ENCODE peak calls at places on chromosomes 7 and 10, in six cellular contexts. Z is mammary epithelial cell, H is astrocyte, A is GM23248, Q is endodermal cell, G is HepG2. W is an unnamed sample.
A peak's percentile ranks its signal among the peaks of the same experiment; 100 is the strongest.

GRCh38 chr10:11881028-11881476 is 57.9 kb downstream of the PROSER2 start:
- DNase-seq in Z (no peak), H (no peak), A (no peak), Q (no peak), G (no peak), W (no peak)

GRCh38 chr7:2162959-2163358 is 69.8 kb downstream of the MAD1L1 start:
- DNase-seq in Z (no peak), H (no peak), A (no peak), Q (peak; percentile 31), G (no peak), W (no peak)

GRCh38 chr10:100508691-100509150 is 10.9 kb downstream of the SEC31B start:
- DNase-seq in Z (peak; percentile 47), H (peak; percentile 41), A (peak; percentile 67), Q (peak; percentile 76), G (peak; percentile 56), W (peak; percentile 58)

GRCh38 chr7:55024776-55025175 is 6.0 kb downstream of the EGFR start:
- DNase-seq in Z (no peak), H (no peak), A (peak; percentile 97), Q (no peak), G (no peak), W (peak; percentile 43)

GRCh38 chr7:70700935-70701425 is 431.0 kb upstream of the GALNT17 start:
- DNase-seq in Z (no peak), H (no peak), A (no peak), Q (peak; percentile 48), G (no peak), W (no peak)

GRCh38 chr7:67413670-67414069 is 417.0 kb downstream of the TYW1 start:
- DNase-seq in Z (no peak), H (no peak), A (no peak), Q (peak; percentile 61), G (no peak), W (no peak)

GRCh38 chr10:69686866-69687265 is 56.8 kb downstream of the FAM241B start:
- DNase-seq in Z (no peak), H (no peak), A (no peak), Q (no peak), G (no peak), W (no peak)

GRCh38 chr7:48875300-48875916 is 48.9 kb upstream of the CDC14C start:
- DNase-seq in Z (peak; percentile 41), H (peak; percentile 6), A (peak; percentile 43), Q (peak; percentile 83), G (peak; percentile 15), W (peak; percentile 15)

GRCh38 chr10:114635101-114635500 is 23.0 kb downstream of the ABLIM1 start:
- DNase-seq in Z (no peak), H (peak; percentile 43), A (no peak), Q (no peak), G (no peak), W (peak; percentile 65)

GRCh38 chr10:18164771-18165361 is 24.6 kb downstream of the CACNB2 start:
- DNase-seq in Z (no peak), H (peak; percentile 93), A (peak; percentile 91), Q (no peak), G (no peak), W (peak; percentile 98)

GRCh38 chr10:114550756-114551290 is 107.3 kb downstream of the ABLIM1 start:
- DNase-seq in Z (no peak), H (peak; percentile 30), A (peak; percentile 73), Q (no peak), G (peak; percentile 30), W (peak; percentile 23)

GRCh38 chr7:75984130-75985008 is 10.0 kb downstream of the TMEM120A start:
- DNase-seq in Z (no peak), H (no peak), A (no peak), Q (no peak), G (no peak), W (no peak)

GRCh38 chr10:77939561-77940001 is 13.0 kb upstream of the DLG5 start:
- DNase-seq in Z (no peak), H (peak; percentile 44), A (peak; percentile 43), Q (peak; percentile 85), G (no peak), W (peak; percentile 53)

GRCh38 chr10:100993986-100994708 is 5.5 kb upstream of the LZTS2 start:
- DNase-seq in Z (no peak), H (no peak), A (peak; percentile 62), Q (peak; percentile 78), G (no peak), W (no peak)

GRCh38 chr7:85554294-85554877 is 367.5 kb upstream of the SEMA3D start:
- DNase-seq in Z (peak; percentile 55), H (peak; percentile 67), A (peak; percentile 80), Q (no peak), G (peak; percentile 59), W (peak; percentile 71)

GRCh38 chr7:106022193-106022821 is 59.2 kb downstream of the CDHR3 start:
- DNase-seq in Z (peak; percentile 35), H (peak; percentile 61), A (no peak), Q (no peak), G (no peak), W (peak; percentile 72)

GRCh38 chr7:93047514-93048099 is 70.2 kb downstream of the SAMD9 start:
- DNase-seq in Z (no peak), H (no peak), A (no peak), Q (no peak), G (no peak), W (no peak)

GRCh38 chr7:78179211-78179610 is 380.6 kb downstream of the PHTF2 start:
- DNase-seq in Z (no peak), H (no peak), A (no peak), Q (no peak), G (no peak), W (no peak)

GRCh38 chr10:125260260-125260659 is 99.9 kb upstream of the CTBP2 start:
- DNase-seq in Z (no peak), H (no peak), A (no peak), Q (peak; percentile 26), G (no peak), W (no peak)

GRCh38 chr7:30771859-30772429 is 727 bp downstream of the MINDY4 start:
- DNase-seq in Z (no peak), H (no peak), A (peak; percentile 43), Q (peak; percentile 53), G (no peak), W (peak; percentile 8)

GRCh38 chr7:128937647-128938523 is at the start of gene IRF5:
- DNase-seq in Z (peak; percentile 64), H (no peak), A (peak; percentile 34), Q (peak; percentile 81), G (no peak), W (no peak)

GRCh38 chr10:69574571-69574978 is 1.4 kb upstream of the NEUROG3 start:
- DNase-seq in Z (no peak), H (no peak), A (no peak), Q (peak; percentile 76), G (no peak), W (no peak)

GRCh38 chr10:69655124-69655867 is 25.2 kb downstream of the FAM241B start:
- DNase-seq in Z (no peak), H (no peak), A (no peak), Q (no peak), G (no peak), W (no peak)

GRCh38 chr10:129659881-129660280 is 192.8 kb downstream of the MGMT start:
- DNase-seq in Z (no peak), H (no peak), A (peak; percentile 5), Q (no peak), G (no peak), W (no peak)

GRCh38 chr10:5292196-5292735 is 72.5 kb upstream of the UCN3 start:
- DNase-seq in Z (no peak), H (no peak), A (no peak), Q (no peak), G (no peak), W (no peak)

GRCh38 chr7:3537210-3537875 is 236.3 kb downstream of the SDK1 start:
- DNase-seq in Z (peak; percentile 70), H (peak; percentile 71), A (no peak), Q (no peak), G (no peak), W (peak; percentile 62)

GRCh38 chr7:112069879-112070321 is 136.3 kb downstream of the DOCK4 start:
- DNase-seq in Z (peak; percentile 36), H (peak; percentile 28), A (peak; percentile 26), Q (no peak), G (no peak), W (no peak)

GRCh38 chr10:110503528-110504110 is 5.9 kb downstream of the DUSP5 start:
- DNase-seq in Z (no peak), H (no peak), A (no peak), Q (no peak), G (no peak), W (no peak)
- H3K9ac ChIP-seq in Z (peak overlapping the region; percentile 12), H (peak overlapping the region; percentile 42), A (peak overlapping the region; percentile 59), Q (no peak overlapping the region), G (no peak overlapping the region), W (peak overlapping the region; percentile 1)

DNA sequence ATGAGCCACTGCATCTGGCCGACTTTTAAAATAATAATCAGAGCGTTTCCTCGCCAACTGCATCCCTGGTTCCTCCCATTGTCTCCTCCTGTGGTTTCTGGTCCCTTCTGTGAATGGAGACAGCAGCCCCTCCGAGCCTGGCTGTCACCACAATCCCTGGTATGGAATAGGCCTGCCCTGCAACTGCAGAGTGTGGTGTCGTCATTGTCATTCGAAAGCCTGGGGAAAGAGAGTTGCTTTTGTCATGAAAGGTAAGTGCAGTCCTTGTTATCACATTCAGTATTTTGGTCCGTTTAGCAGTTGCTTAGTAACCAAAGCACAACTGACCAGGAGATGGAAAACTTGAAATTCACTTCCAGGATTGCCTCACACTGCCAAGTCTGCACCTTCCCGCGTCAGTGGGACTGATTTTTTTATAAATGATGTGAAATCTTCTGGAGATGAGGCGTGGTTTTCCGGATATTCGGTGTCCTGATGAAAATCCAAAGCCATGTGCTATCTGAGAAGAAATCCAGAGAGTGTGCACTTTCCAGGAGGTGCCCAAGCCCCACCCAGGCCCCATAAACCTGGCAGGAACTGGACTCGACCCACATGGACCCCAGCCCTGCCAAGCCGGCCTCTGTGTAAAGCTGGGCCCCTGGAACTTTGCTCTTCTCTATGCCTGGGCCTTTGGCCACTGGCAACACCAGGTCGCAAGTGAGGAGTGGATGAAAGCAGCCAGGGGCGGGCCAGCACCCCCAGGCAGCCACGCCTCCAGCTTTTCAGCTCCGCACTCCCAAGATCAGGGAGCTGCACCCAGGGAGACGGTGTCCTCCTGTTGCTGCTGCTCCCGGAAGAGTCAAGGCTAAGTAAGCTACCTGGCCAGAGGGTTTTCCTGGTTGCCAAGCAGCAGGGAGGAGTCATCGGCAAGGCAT is 133.7 kb upstream of the SH2B2 start:
- DNase-seq in Z (peak; percentile 42), H (peak; percentile 64), A (peak; percentile 19), Q (peak; percentile 87), G (peak; percentile 94), W (peak; percentile 65)
- H3K9ac ChIP-seq in Z (no peak overlapping the region), H (peak overlapping the region; percentile 53), A (no peak overlapping the region), Q (no peak overlapping the region), G (peak overlapping the region; percentile 81), W (no peak overlapping the region)

GRCh38 chr7:131027287-131027773 is 293.3 kb upstream of the KLF14 start:
- DNase-seq in Z (peak; percentile 63), H (peak; percentile 45), A (peak; percentile 97), Q (peak; percentile 35), G (no peak), W (peak; percentile 84)
- H3K9ac ChIP-seq in Z (peak overlapping the region; percentile 59), H (no peak overlapping the region), A (peak overlapping the region; percentile 79), Q (no peak overlapping the region), G (no peak overlapping the region), W (no peak overlapping the region)

DNA sequence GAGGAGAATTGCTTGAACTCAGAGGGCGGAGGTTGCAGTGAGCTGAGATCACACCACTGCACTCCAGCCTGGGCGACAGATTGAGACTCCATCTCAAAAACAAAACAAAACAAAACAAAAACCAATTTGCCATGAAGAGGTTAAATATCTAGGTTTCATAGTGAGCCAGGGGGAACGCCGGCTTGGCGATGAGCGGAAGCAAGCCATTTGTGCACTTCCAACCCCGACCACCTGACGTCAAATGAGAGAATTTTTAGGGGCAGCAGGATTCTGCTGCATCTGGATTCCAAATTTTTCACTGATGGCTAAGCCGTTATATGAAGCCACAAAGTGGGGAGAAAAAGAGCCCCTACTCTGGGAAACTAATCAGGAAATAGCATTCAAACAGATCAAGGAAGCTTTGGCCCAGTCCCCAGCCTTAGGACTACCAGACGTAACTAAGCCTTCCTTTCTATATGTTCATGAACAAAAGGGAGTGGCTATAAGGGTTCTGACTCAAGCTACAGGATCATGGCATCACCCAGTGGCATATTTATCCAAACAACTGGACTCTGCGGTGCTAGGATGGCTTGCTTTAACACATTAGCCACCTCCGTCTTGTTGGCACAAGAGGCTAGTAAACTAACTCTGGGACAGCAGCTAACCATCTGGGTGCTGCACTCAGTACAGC is 12.9 kb upstream of the ADCK2 start:
- DNase-seq in Z (no peak), H (peak; percentile 12), A (peak; percentile 59), Q (no peak), G (no peak), W (peak; percentile 33)
- H3K9ac ChIP-seq in Z (no peak overlapping the region), H (no peak overlapping the region), A (no peak overlapping the region), Q (no peak overlapping the region), G (no peak overlapping the region), W (no peak overlapping the region)

W was measured in fibroblast of lung.